ENCODE peak calls at places on chromosomes 4 and X, in four cellular contexts. Y is effector memory CD4-positive, alpha-beta T cell; C is choroid plexus epithelial cell; U is stimulated activated CD4-positive, alpha-beta T cell treated with anti-CD3 and anti-CD28 coated beads, Interleukin-15, amount 100 ng/mL, for 1 hour. B is an unnamed sample.

GRCh38 chr4:82201303-82201702 is 172.5 kb downstream of the HNRNPD start:
- DNase-seq in Y (no peak), C (peak; percentile 6), U (no peak), B (no peak)

GRCh38 chrX:77922768-77923167 is 12.3 kb downstream of the ATP7A start:
- DNase-seq in Y (no peak), C (no peak), U (no peak), B (no peak)

GRCh38 chr4:184514121-184514988 is 40.0 kb upstream of the IRF2 start:
- DNase-seq in Y (no peak), C (peak; percentile 94), U (peak; percentile 27), B (no peak)

GRCh38 chr4:119725011-119725410 is 96.4 kb upstream of the PDE5A start:
- DNase-seq in Y (no peak), C (no peak), U (no peak), B (no peak)

GRCh38 chr4:87901426-87901825 is 68.7 kb downstream of the MEPE start:
- DNase-seq in Y (no peak), C (peak; percentile 30), U (no peak), B (no peak)

GRCh38 chrX:135256923-135257322 is 5.1 kb downstream of the ETDA start:
- DNase-seq in Y (no peak), C (no peak), U (no peak), B (no peak)

GRCh38 chr4:24924309-24924781 is 11.5 kb upstream of the CCDC149 start:
- DNase-seq in Y (no peak), C (peak; percentile 97), U (no peak), B (no peak)

GRCh38 chrX:8245411-8245810 is 74.3 kb upstream of the VCX2 start:
- DNase-seq in Y (no peak), C (no peak), U (no peak), B (no peak)

GRCh38 chr4:185112104-185112503 is 31.0 kb upstream of the SLC25A4 start:
- DNase-seq in Y (no peak), C (peak; percentile 96), U (no peak), B (no peak)

GRCh38 chr4:127856485-127857447 is 23.9 kb upstream of the PLK4 start:
- DNase-seq in Y (no peak), C (peak; percentile 93), U (no peak), B (no peak)

GRCh38 chrX:10759400-10759799 is 139.0 kb upstream of the MID1 start:
- DNase-seq in Y (no peak), C (no peak), U (no peak), B (no peak)

GRCh38 chr4:23890369-23891063 is 669 bp upstream of the PPARGC1A start:
- DNase-seq in Y (no peak), C (peak; percentile 11), U (no peak), B (no peak)

GRCh38 chr4:20030108-20030507 is 221.6 kb upstream of the SLIT2 start:
- DNase-seq in Y (no peak), C (no peak), U (no peak), B (no peak)

GRCh38 chrX:47458528-47458927 is 24.5 kb downstream of the ZNF41 start:
- DNase-seq in Y (no peak), C (no peak), U (no peak), B (no peak)

GRCh38 chrX:79592259-79592658 is 225.1 kb upstream of the ITM2A start:
- DNase-seq in Y (no peak), C (no peak), U (no peak), B (no peak)

GRCh38 chr4:137819964-137820383 is 287.7 kb upstream of the PCDH18 start:
- DNase-seq in Y (no peak), C (peak; percentile 83), U (no peak), B (no peak)

GRCh38 chr4:84050014-84050413 is 449.1 kb downstream of the NKX6-1 start:
- DNase-seq in Y (no peak), C (no peak), U (no peak), B (no peak)

GRCh38 chr4:169615467-169616106 is 3.2 kb upstream of the NEK1 start:
- DNase-seq in Y (no peak), C (peak; percentile 33), U (no peak), B (no peak)

GRCh38 chr4:105145059-105145912 is 1.4 kb upstream of the TET2 start:
- DNase-seq in Y (no peak), C (peak; percentile 18), U (no peak), B (no peak)

GRCh38 chr4:71209161-71209560 is 129.7 kb upstream of the SLC4A4 start:
- DNase-seq in Y (no peak), C (peak; percentile 55), U (no peak), B (no peak)

GRCh38 chr4:120007171-120007894 is 59.3 kb downstream of the MAD2L1 start:
- DNase-seq in Y (no peak), C (peak; percentile 94), U (no peak), B (no peak)

GRCh38 chr4:38949416-38950051 is 81.9 kb downstream of the FAM114A1 start:
- DNase-seq in Y (peak; percentile 23), C (peak; percentile 86), U (no peak), B (peak; percentile 38)

GRCh38 chr4:76896731-76897521 is 1.0 kb downstream of the SOWAHB start:
- DNase-seq in Y (no peak), C (peak; percentile 23), U (no peak), B (peak; percentile 12)

GRCh38 chr4:139560396-139561084 is 4.5 kb upstream of the SETD7 start:
- DNase-seq in Y (no peak), C (peak; percentile 30), U (no peak), B (no peak)

GRCh38 chr4:186204103-186204559 is 12.8 kb downstream of the CYP4V2 start:
- DNase-seq in Y (peak; percentile 65), C (peak; percentile 74), U (peak; percentile 51), B (no peak)

GRCh38 chr4:113951263-113951662 is 28.2 kb downstream of the ARSJ start:
- DNase-seq in Y (no peak), C (no peak), U (no peak), B (no peak)

GRCh38 chrX:54182194-54182863 is 725 bp downstream of the FAM120C start:
- DNase-seq in Y (peak; percentile 58), C (peak; percentile 26), U (peak; percentile 50), B (peak; percentile 58)

GRCh38 chr4:56496241-56496640 is 9.3 kb upstream of the ARL9 start:
- DNase-seq in Y (no peak), C (no peak), U (no peak), B (no peak)

GRCh38 chrX:154542723-154543424 is 3.8 kb downstream of the G6PD start:
- DNase-seq in Y (no peak), C (no peak), U (no peak), B (no peak)

GRCh38 chrX:118802857-118803256 is 20.8 kb upstream of the ZCCHC12 start:
- DNase-seq in Y (no peak), C (peak; percentile 68), U (no peak), B (no peak)

GRCh38 chrX:43975747-43976146 is 2.6 kb upstream of the NDP start:
- DNase-seq in Y (no peak), C (no peak), U (no peak), B (no peak)

GRCh38 chrX:72021975-72022374 is 109.7 kb downstream of the RTL5 start:
- DNase-seq in Y (no peak), C (peak; percentile 41), U (no peak), B (no peak)

GRCh38 chr4:26372525-26373172 is 51.8 kb downstream of the RBPJ start:
- DNase-seq in Y (peak; percentile 22), C (peak; percentile 92), U (no peak), B (peak; percentile 24)

B was measured in effector CD4-positive, alpha-beta T cell.